ENCODE peak calls at places on chromosomes 4 and X, in ten cellular contexts. One of them, this sample, is unnamed.

GRCh38 chr4:71216316-71216959 is 122.4 kb upstream of the SLC4A4 start:
- DNase-seq in GM23248: no peak
- DNase-seq in A549: no peak
- DNase-seq in lung: no peak
- DNase-seq in adrenal gland: no peak
- DNase-seq in endodermal cell: no peak
- DNase-seq in GM23338: no peak
- DNase-seq in CD4-positive, alpha-beta memory T cell: no peak
- DNase-seq in thyroid gland: no peak
- DNase-seq in ovary: no peak
- DNase-seq in this sample: no peak

GRCh38 chr4:88320780-88321373 is 36.5 kb upstream of the PPM1K start:
- DNase-seq in GM23248: peak
- DNase-seq in A549: peak
- DNase-seq in lung: peak
- DNase-seq in adrenal gland: peak
- DNase-seq in endodermal cell: peak
- DNase-seq in GM23338: peak
- DNase-seq in CD4-positive, alpha-beta memory T cell: peak
- DNase-seq in thyroid gland: peak
- DNase-seq in ovary: no peak
- DNase-seq in this sample: no peak

GRCh38 chr4:152156448-152156847 is 379.4 kb downstream of the FBXW7 start:
- DNase-seq in GM23248: peak
- DNase-seq in A549: no peak
- DNase-seq in lung: no peak
- DNase-seq in adrenal gland: no peak
- DNase-seq in endodermal cell: no peak
- DNase-seq in GM23338: no peak
- DNase-seq in CD4-positive, alpha-beta memory T cell: no peak
- DNase-seq in thyroid gland: no peak
- DNase-seq in ovary: no peak
- DNase-seq in this sample: no peak

GRCh38 chr4:126004936-126005335 is 690.2 kb downstream of the FAT4 start:
- DNase-seq in GM23248: peak
- DNase-seq in A549: no peak
- DNase-seq in lung: no peak
- DNase-seq in adrenal gland: no peak
- DNase-seq in endodermal cell: no peak
- DNase-seq in GM23338: no peak
- DNase-seq in CD4-positive, alpha-beta memory T cell: no peak
- DNase-seq in thyroid gland: peak
- DNase-seq in ovary: no peak
- DNase-seq in this sample: no peak

GRCh38 chrX:101210630-101211029 is 9.0 kb upstream of the DRP2 start:
- DNase-seq in GM23248: no peak
- DNase-seq in A549: no peak
- DNase-seq in lung: no peak
- DNase-seq in adrenal gland: no peak
- DNase-seq in endodermal cell: no peak
- DNase-seq in GM23338: no peak
- DNase-seq in CD4-positive, alpha-beta memory T cell: no peak
- DNase-seq in thyroid gland: peak
- DNase-seq in ovary: no peak
- DNase-seq in this sample: no peak

GRCh38 chr4:5993876-5994811 is 24.1 kb downstream of the C4orf50 start:
- DNase-seq in GM23248: no peak
- DNase-seq in A549: no peak
- DNase-seq in lung: no peak
- DNase-seq in adrenal gland: no peak
- DNase-seq in endodermal cell: peak
- DNase-seq in GM23338: no peak
- DNase-seq in CD4-positive, alpha-beta memory T cell: no peak
- DNase-seq in thyroid gland: no peak
- DNase-seq in ovary: no peak
- DNase-seq in this sample: peak

GRCh38 chr4:107212565-107212964 is 176.5 kb upstream of the DKK2 start:
- DNase-seq in GM23248: no peak
- DNase-seq in A549: no peak
- DNase-seq in lung: no peak
- DNase-seq in adrenal gland: no peak
- DNase-seq in endodermal cell: no peak
- DNase-seq in GM23338: no peak
- DNase-seq in CD4-positive, alpha-beta memory T cell: no peak
- DNase-seq in thyroid gland: no peak
- DNase-seq in ovary: no peak
- DNase-seq in this sample: no peak

GRCh38 chrX:43002526-43003203 is 224.7 kb upstream of the PPP1R2C start:
- DNase-seq in GM23248: no peak
- DNase-seq in A549: no peak
- DNase-seq in lung: no peak
- DNase-seq in adrenal gland: no peak
- DNase-seq in endodermal cell: no peak
- DNase-seq in GM23338: no peak
- DNase-seq in CD4-positive, alpha-beta memory T cell: no peak
- DNase-seq in thyroid gland: no peak
- DNase-seq in ovary: no peak
- DNase-seq in this sample: no peak

GRCh38 chr4:41146716-41147506 is 67.4 kb downstream of the APBB2 start:
- DNase-seq in GM23248: peak
- DNase-seq in A549: no peak
- DNase-seq in lung: no peak
- DNase-seq in adrenal gland: peak
- DNase-seq in endodermal cell: peak
- DNase-seq in GM23338: peak
- DNase-seq in CD4-positive, alpha-beta memory T cell: no peak
- DNase-seq in thyroid gland: peak
- DNase-seq in ovary: no peak
- DNase-seq in this sample: no peak

GRCh38 chr4:44713125-44713524 is 13.2 kb downstream of the GNPDA2 start:
- DNase-seq in GM23248: no peak
- DNase-seq in A549: no peak
- DNase-seq in lung: no peak
- DNase-seq in adrenal gland: no peak
- DNase-seq in endodermal cell: no peak
- DNase-seq in GM23338: no peak
- DNase-seq in CD4-positive, alpha-beta memory T cell: no peak
- DNase-seq in thyroid gland: no peak
- DNase-seq in ovary: no peak
- DNase-seq in this sample: no peak

GRCh38 chr4:20984011-20984836 is 284.0 kb downstream of the PACRGL start:
- DNase-seq in GM23248: no peak
- DNase-seq in A549: no peak
- DNase-seq in lung: no peak
- DNase-seq in adrenal gland: no peak
- DNase-seq in endodermal cell: peak
- DNase-seq in GM23338: peak
- DNase-seq in CD4-positive, alpha-beta memory T cell: no peak
- DNase-seq in thyroid gland: peak
- DNase-seq in ovary: no peak
- DNase-seq in this sample: no peak
- H3K4me3 ChIP-seq in GM23248: no peak
- H3K4me3 ChIP-seq in A549: no peak
- H3K4me3 ChIP-seq in lung: no peak
- H3K4me3 ChIP-seq in adrenal gland: no peak
- H3K4me3 ChIP-seq in endodermal cell: peak
- H3K4me3 ChIP-seq in GM23338: peak
- H3K4me3 ChIP-seq in CD4-positive, alpha-beta memory T cell: no peak
- H3K4me3 ChIP-seq in thyroid gland: no peak
- H3K4me3 ChIP-seq in ovary: no peak
- H3K4me3 ChIP-seq in this sample: no peak

DNA sequence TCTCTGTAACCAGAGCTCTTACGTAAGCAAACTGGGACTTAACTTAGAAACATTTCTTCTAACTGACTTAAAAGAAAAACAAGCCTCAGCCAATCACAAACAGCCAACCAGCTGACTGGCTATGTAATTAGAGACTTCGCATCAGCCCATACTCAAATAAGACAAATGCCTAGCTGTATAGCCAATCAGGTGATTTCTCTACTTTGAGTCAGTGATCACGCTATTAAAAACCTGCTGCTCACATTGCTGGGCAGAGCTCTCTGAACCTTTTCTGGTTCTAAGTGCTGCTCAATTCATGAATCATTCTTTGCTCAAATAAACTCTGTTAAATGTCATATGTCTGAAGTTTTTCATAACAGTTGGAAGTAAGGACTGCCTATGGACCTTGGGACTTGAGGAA is 9.9 kb upstream of the SMIM10L2A start:
- DNase-seq in GM23248: peak
- DNase-seq in A549: peak
- DNase-seq in lung: no peak
- DNase-seq in adrenal gland: peak
- DNase-seq in endodermal cell: no peak
- DNase-seq in GM23338: peak
- DNase-seq in CD4-positive, alpha-beta memory T cell: no peak
- DNase-seq in thyroid gland: no peak
- DNase-seq in ovary: no peak
- DNase-seq in this sample: no peak
- H3K27ac ChIP-seq in GM23248: no peak
- H3K27ac ChIP-seq in A549: no peak
- H3K27ac ChIP-seq in lung: no peak
- H3K27ac ChIP-seq in adrenal gland: peak
- H3K27ac ChIP-seq in endodermal cell: no peak
- H3K27ac ChIP-seq in GM23338: no peak
- H3K27ac ChIP-seq in CD4-positive, alpha-beta memory T cell: no peak
- H3K27ac ChIP-seq in thyroid gland: no peak
- H3K27ac ChIP-seq in ovary: no peak
- H3K27ac ChIP-seq in this sample: no peak

DNA sequence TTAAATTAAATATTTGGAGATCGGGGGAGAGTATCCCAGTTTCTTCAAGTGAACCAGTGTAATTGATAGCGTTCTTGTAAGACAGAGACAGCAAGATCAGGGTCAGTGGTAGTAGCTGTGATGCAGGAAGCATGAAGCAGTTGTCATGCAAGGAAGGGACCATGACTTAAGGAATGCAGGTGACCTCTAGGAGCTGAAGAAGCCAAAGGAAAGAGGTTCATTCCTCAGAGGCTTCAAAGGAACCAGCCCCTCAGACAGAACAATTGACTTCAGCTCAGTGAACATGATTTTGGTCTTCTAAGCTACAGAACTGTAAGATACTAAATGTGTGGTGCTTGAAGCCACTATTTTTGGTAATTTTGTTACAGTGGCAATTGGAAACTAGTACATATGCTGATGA is 51.6 kb downstream of the GLRB start:
- DNase-seq in GM23248: no peak
- DNase-seq in A549: no peak
- DNase-seq in lung: no peak
- DNase-seq in adrenal gland: no peak
- DNase-seq in endodermal cell: no peak
- DNase-seq in GM23338: peak
- DNase-seq in CD4-positive, alpha-beta memory T cell: no peak
- DNase-seq in thyroid gland: no peak
- DNase-seq in ovary: no peak
- DNase-seq in this sample: no peak
- H3K4me3 ChIP-seq in GM23248: no peak
- H3K4me3 ChIP-seq in A549: no peak
- H3K4me3 ChIP-seq in lung: no peak
- H3K4me3 ChIP-seq in adrenal gland: no peak
- H3K4me3 ChIP-seq in endodermal cell: no peak
- H3K4me3 ChIP-seq in GM23338: no peak
- H3K4me3 ChIP-seq in CD4-positive, alpha-beta memory T cell: no peak
- H3K4me3 ChIP-seq in thyroid gland: no peak
- H3K4me3 ChIP-seq in ovary: no peak
- H3K4me3 ChIP-seq in this sample: no peak

DNA sequence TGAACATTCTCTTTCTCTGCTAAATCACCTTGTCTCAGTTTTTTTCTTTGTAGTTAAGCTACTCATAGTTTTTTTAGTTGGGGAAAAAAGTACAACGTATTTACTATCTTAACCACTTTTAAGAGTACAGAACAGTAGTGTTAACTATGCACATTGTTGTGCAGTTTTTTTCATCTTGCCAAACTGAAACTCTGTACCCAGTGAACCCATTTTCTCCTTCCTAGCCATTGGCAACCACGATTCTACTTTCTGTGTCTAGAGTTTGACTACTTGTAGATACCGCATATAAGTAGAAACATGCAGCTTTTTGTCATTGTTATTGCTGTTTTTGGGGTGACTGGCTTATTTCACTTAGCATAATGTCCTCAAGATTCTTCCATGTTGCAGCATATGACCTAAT is 10.0 kb downstream of the N4BP2 start:
- DNase-seq in GM23248: no peak
- DNase-seq in A549: no peak
- DNase-seq in lung: no peak
- DNase-seq in adrenal gland: no peak
- DNase-seq in endodermal cell: no peak
- DNase-seq in GM23338: no peak
- DNase-seq in CD4-positive, alpha-beta memory T cell: no peak
- DNase-seq in thyroid gland: no peak
- DNase-seq in ovary: no peak
- DNase-seq in this sample: no peak
- H3K27ac ChIP-seq in GM23248: no peak
- H3K27ac ChIP-seq in A549: no peak
- H3K27ac ChIP-seq in lung: no peak
- H3K27ac ChIP-seq in adrenal gland: no peak
- H3K27ac ChIP-seq in endodermal cell: no peak
- H3K27ac ChIP-seq in GM23338: no peak
- H3K27ac ChIP-seq in CD4-positive, alpha-beta memory T cell: no peak
- H3K27ac ChIP-seq in thyroid gland: no peak
- H3K27ac ChIP-seq in ovary: no peak
- H3K27ac ChIP-seq in this sample: no peak

DNA sequence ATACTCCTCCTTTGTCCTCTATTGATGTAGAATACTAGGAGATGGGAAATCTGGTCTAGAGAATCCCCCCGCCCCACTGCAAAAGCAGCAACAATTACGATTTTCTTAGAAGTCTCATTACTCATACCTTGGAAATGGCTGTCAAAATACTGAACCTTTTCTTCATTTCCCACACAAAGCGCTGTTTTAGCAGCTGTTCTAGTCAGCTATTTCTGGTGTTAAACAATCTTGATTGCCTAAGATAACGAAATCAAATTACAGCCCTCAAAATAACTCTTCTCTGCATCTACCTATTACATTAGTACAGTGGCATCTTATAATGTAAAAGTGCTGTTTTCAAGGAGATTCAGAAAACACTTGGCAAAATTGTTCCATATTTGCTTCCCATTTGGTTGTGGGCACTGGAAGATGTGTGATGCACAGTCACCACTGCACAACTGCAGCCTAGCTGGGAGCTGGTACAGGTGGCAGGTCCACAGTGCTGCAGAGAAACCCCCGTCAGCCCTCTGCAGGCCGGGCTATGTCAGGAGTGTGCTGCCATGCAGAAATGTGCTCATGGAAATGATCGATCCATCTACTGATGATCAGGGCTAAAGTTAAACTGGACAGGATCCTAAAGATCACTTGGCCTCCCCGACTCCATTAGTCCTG is 50.4 kb downstream of the TBC1D9 start:
- DNase-seq in GM23248: no peak
- DNase-seq in A549: no peak
- DNase-seq in lung: no peak
- DNase-seq in adrenal gland: no peak
- DNase-seq in endodermal cell: no peak
- DNase-seq in GM23338: no peak
- DNase-seq in CD4-positive, alpha-beta memory T cell: no peak
- DNase-seq in thyroid gland: no peak
- DNase-seq in ovary: no peak
- DNase-seq in this sample: no peak
- H3K4me3 ChIP-seq in GM23248: no peak
- H3K4me3 ChIP-seq in A549: no peak
- H3K4me3 ChIP-seq in lung: no peak
- H3K4me3 ChIP-seq in adrenal gland: no peak
- H3K4me3 ChIP-seq in endodermal cell: peak
- H3K4me3 ChIP-seq in GM23338: no peak
- H3K4me3 ChIP-seq in CD4-positive, alpha-beta memory T cell: no peak
- H3K4me3 ChIP-seq in thyroid gland: no peak
- H3K4me3 ChIP-seq in ovary: no peak
- H3K4me3 ChIP-seq in this sample: no peak

This sample was measured in coronary artery.